ENCODE peak calls at places on chromosomes 7 and 10, in seven cellular contexts. T is ovary, P is cardiac muscle cell, Y is transverse colon, K is heart left ventricle, M is esophagus squamous epithelium, C is vagina. H is an unnamed sample.

GRCh38 chr7:130144632-130145171 is 60.5 kb downstream of the TMEM209 start:
- DNase-seq in T (no peak), P (peak), Y (no peak), K (no peak), M (no peak), C (no peak), H (peak)

GRCh38 chr10:34504534-34504933 is 310.6 kb downstream of the PARD3 start:
- DNase-seq in T (no peak), P (peak), Y (no peak), K (no peak), M (no peak), C (no peak), H (peak)

GRCh38 chr10:64515975-64516699 is 994.9 kb downstream of the REEP3 start:
- DNase-seq in T (no peak), P (no peak), Y (no peak), K (no peak), M (no peak), C (no peak), H (no peak)

GRCh38 chr10:27747096-27747451 is 1.5 kb upstream of the MKX start:
- DNase-seq in T (no peak), P (peak), Y (no peak), K (no peak), M (no peak), C (no peak), H (no peak)

GRCh38 chr10:63105811-63106755 is 27.0 kb upstream of the NRBF2 start:
- DNase-seq in T (no peak), P (no peak), Y (no peak), K (peak), M (no peak), C (no peak), H (peak)

GRCh38 chr7:114081606-114082425 is 163.0 kb upstream of the PPP1R3A start:
- DNase-seq in T (no peak), P (peak), Y (no peak), K (no peak), M (no peak), C (no peak), H (peak)

GRCh38 chr7:10908600-10908999 is 65.1 kb upstream of the PHF14 start:
- DNase-seq in T (no peak), P (no peak), Y (no peak), K (no peak), M (no peak), C (no peak), H (no peak)

GRCh38 chr10:131141645-131142445 is 169.7 kb downstream of the TCERG1L start:
- DNase-seq in T (no peak), P (no peak), Y (no peak), K (no peak), M (no peak), C (no peak), H (no peak)

GRCh38 chr10:96416643-96417042 is 57.8 kb upstream of the OPALIN start:
- DNase-seq in T (no peak), P (no peak), Y (peak), K (peak), M (no peak), C (peak), H (no peak)

GRCh38 chr7:13198741-13199140 is 511.3 kb downstream of the ARL4A start:
- DNase-seq in T (no peak), P (no peak), Y (no peak), K (no peak), M (no peak), C (no peak), H (no peak)

GRCh38 chr10:12909836-12910185 is 91.7 kb downstream of the CCDC3 start:
- DNase-seq in T (no peak), P (no peak), Y (peak), K (no peak), M (no peak), C (peak), H (no peak)

GRCh38 chr10:86283466-86284287 is 82.9 kb downstream of the GRID1 start:
- DNase-seq in T (no peak), P (no peak), Y (no peak), K (no peak), M (no peak), C (peak), H (no peak)

DNA sequence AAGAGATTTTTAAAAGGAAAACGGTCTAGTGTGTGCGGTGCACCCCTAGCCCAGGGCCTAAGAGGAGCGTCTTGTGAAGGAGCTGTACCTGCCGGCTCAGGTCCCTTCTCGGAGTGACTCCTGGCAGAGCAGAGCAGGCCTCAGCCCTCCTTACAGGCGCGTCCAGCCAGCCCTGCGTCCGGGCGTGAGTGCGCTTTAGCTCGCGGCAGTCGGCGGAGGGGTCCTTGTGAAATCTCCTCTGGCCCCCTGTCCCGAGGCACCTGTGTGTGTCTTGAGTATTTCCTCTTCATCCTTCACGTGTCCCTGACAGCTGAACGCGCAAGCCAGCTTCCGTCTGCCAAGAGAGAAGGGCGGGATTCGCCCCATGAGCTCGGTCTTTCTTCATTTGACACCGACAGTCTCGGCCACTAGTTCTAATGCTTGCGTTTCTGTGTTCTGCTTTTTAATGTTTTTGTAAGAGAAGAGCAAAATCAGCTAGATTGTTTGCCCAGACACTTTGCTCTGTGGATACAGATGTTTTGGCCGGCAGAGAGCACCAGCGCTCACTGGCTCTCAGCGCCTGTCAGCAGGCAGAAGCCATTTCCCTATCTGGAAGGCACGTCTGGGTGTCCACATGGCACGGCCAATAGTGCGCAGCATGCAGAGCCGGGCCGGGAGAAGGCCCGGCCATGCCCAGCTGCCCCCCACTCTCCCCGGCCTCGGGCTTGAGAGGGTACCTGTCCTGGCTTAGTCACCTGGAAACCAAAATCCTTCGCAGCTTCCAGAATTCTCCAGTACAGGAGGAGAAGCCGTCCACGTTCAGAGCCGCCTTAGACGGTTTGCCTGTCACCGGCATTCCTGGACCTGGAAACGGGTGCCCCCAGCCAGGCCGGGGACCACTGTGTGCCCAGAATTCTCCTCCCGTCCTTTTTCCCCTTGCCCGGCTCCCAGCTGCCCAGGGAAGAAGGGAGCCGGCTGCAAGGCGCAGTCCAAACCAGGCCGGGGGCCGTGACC is 7.0 kb downstream of the GET4 start:
- DNase-seq in T (peak), P (no peak), Y (no peak), K (no peak), M (no peak), C (no peak), H (no peak)
- TF ChIP-seq CTCF in T (no peak), P (no peak), Y (no peak), K (no peak), M (no peak), C (no peak), H (no peak)

GRCh38 chr10:103715430-103715829 is 139.9 kb downstream of the SH3PXD2A start:
- DNase-seq in T (no peak), P (no peak), Y (no peak), K (no peak), M (no peak), C (no peak), H (peak)

GRCh38 chr10:103714232-103714891 is 141.0 kb downstream of the SH3PXD2A start:
- DNase-seq in T (no peak), P (no peak), Y (no peak), K (no peak), M (no peak), C (no peak), H (no peak)

GRCh38 chr10:103717341-103718246 is 137.8 kb downstream of the SH3PXD2A start:
- DNase-seq in T (no peak), P (no peak), Y (no peak), K (no peak), M (no peak), C (no peak), H (peak)

GRCh38 chr10:103718247-103718620 is 137.1 kb downstream of the SH3PXD2A start:
- DNase-seq in T (no peak), P (no peak), Y (no peak), K (no peak), M (no peak), C (no peak), H (no peak)

DNA sequence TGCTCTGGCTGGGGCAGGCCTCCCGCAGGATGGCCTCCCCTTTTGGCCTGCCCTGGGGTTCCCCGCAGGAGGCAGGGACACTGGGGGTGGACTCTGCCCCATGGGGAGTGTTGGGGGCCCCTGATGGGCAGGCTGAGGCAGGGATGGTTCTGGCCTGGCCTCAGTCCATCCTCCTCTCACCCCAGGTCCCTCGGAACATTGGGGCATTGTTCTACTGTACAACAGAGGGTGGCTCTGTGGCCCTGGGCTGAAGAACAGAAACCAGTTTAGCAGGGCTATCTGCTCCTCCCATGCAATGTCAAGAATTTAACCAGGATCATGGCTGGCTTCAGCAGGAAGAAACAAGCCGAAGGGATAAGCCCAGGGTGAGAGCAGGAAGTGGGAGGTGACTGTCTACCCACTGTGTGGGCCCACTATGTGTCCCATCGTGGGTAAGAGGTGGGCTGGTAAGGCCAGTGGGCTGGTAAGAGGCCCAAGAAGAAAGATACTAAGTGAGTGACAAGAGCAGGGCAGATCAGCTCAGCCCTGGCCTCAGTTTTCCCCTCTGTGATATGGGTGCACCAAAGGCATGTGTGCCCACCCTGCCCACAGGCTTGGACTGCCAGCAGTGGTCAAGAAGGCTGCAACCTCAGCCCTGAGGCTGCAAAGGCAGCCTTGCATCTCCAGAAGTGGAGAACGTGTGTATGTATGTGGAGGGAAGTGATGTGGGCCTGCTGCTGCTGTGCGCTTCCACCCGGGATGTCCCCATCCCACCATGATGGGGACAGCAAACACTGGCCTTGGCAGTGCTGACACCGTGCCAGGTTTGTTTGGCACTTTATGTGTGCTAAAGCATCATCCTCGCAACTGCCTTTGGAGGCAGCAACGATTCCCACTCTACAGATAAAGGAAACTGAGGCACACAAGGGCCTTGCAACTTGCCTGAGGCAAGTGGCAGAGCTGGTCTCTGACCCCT is 138.9 kb downstream of the SH3PXD2A start:
- DNase-seq in T (no peak), P (no peak), Y (no peak), K (no peak), M (no peak), C (no peak), H (no peak)
- TF ChIP-seq CTCF in T (no peak), P (no peak), Y (no peak), K (no peak), M (peak), C (no peak), H (no peak)

GRCh38 chr7:17474724-17475344 is 176.4 kb downstream of the AHR start:
- DNase-seq in T (no peak), P (no peak), Y (no peak), K (no peak), M (no peak), C (no peak), H (peak)
- TF ChIP-seq CTCF in T (no peak), P (peak), Y (no peak), K (no peak), M (no peak), C (no peak), H (peak)

DNA sequence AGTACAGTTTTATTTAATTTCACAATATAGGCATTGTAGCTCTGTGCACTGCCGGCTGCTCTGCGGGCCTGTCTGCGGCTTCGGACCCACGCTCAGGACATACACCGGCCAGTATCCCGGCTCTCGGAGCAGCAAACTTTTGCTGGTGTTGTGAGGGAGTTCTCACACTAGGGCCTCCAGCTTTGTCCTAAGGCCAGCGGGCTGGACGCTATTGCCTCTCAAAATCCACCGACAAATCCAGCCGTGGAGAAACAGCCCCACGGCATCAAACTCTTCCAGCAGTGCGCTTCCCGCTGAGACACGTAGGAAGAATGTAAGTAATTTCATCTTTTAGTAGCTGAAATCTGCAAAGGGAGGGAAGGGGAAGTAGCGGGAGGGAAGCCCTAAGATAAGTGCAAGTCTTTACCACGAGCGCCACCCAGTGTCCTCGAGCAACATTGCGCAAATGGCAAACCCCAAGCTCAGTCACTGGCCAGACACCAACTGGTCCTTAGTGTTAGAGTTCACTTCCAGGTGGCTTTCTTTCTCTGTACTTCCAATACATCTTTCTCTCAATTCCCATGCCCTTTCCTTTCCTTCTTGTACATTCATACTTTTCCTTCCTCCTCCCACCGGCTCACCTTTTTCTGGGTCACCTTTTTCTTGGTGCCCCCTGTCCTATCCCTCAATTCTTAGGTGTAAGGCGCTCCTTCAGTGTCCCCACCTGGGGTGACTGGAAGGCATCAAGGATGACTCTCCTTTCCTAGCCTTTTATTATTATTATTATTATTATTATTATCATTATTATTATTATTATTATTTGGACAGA is 3.0 kb upstream of the DLX5 start:
- DNase-seq in T (peak), P (peak), Y (peak), K (peak), M (peak), C (no peak), H (peak)
- TF ChIP-seq CTCF in T (peak), P (peak), Y (peak), K (peak), M (peak), C (peak), H (peak)

GRCh38 chr10:121168513-121169216 is 317.5 kb downstream of the WDR11 start:
- DNase-seq in T (no peak), P (no peak), Y (no peak), K (no peak), M (no peak), C (no peak), H (peak)
- TF ChIP-seq CTCF in T (no peak), P (no peak), Y (no peak), K (no peak), M (peak), C (no peak), H (no peak)

DNA sequence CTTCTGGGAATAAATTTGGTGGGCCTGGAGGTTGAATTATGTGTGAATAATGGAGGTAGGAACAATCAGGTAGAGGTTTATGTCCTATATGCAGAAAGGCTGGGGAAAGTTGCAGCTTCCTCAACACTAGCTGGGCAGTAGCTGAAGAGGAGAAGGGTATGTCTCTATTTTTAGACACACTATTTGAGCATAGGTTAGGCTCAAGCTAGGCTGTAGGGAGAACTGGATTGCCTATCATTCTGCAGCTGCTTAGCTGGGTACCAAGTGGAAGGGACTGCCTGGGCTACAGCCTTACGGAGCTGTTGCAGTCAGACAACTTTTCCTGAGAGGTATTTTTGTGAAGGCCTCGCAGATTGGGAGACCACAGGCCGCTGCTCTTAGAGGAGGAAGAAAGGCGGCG is 67.9 kb downstream of the DENND11 start:
- DNase-seq in T (no peak), P (peak), Y (no peak), K (no peak), M (no peak), C (no peak), H (no peak)
- TF ChIP-seq CTCF in T (no peak), P (no peak), Y (no peak), K (no peak), M (no peak), C (no peak), H (no peak)

GRCh38 chr10:89535185-89536012 is at the start of gene SLC16A12:
- DNase-seq in T (peak), P (peak), Y (no peak), K (peak), M (no peak), C (no peak), H (no peak)
- TF ChIP-seq CTCF in T (no peak), P (no peak), Y (no peak), K (no peak), M (no peak), C (no peak), H (no peak)

DNA sequence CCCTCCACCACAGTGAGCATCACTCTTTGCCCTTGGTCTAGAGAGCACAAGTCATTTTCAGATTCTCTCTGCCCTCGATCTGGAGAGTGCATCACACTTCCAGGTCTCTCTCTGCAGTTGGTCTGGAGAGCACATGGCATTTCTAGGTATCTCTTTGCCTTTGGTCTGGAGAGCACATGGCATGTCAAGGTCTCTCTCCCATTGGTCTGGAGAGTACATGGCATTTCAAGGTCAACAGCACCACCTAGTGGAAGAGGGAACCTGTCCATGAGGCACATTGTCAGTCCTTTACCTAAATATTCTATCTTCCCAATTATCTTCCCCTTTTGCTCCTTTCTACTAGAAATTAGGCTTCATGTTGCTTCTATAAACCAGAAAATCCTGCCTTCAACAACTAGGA is 1139.4 kb downstream of the XPNPEP1 start:
- DNase-seq in T (no peak), P (no peak), Y (no peak), K (no peak), M (no peak), C (no peak), H (peak)
- TF ChIP-seq CTCF in T (no peak), P (peak), Y (no peak), K (no peak), M (no peak), C (no peak), H (peak)

GRCh38 chr10:128474571-128474970 is 348.3 kb upstream of the MKI67 start:
- DNase-seq in T (no peak), P (no peak), Y (no peak), K (no peak), M (no peak), C (no peak), H (no peak)
- TF ChIP-seq CTCF in T (no peak), P (no peak), Y (no peak), K (no peak), M (no peak), C (no peak), H (no peak)

GRCh38 chr7:100496509-100496908 is 12.8 kb downstream of the NYAP1 start:
- DNase-seq in T (no peak), P (no peak), Y (no peak), K (no peak), M (no peak), C (no peak), H (no peak)

GRCh38 chr7:100492738-100493475 is 9.2 kb downstream of the NYAP1 start:
- DNase-seq in T (no peak), P (no peak), Y (no peak), K (no peak), M (no peak), C (no peak), H (no peak)

GRCh38 chr7:100490483-100491191 is 6.9 kb downstream of the NYAP1 start:
- DNase-seq in T (peak), P (no peak), Y (no peak), K (no peak), M (no peak), C (no peak), H (no peak)

GRCh38 chr7:100491192-100491578 is 7.5 kb downstream of the NYAP1 start:
- DNase-seq in T (no peak), P (no peak), Y (no peak), K (no peak), M (no peak), C (no peak), H (no peak)

GRCh38 chr7:100493476-100494264 is 9.9 kb downstream of the NYAP1 start:
- DNase-seq in T (peak), P (no peak), Y (peak), K (no peak), M (no peak), C (no peak), H (no peak)
- TF ChIP-seq CTCF in T (no peak), P (no peak), Y (no peak), K (no peak), M (no peak), C (no peak), H (no peak)